ENCODE peak calls at places on chromosome 22, in ten cellular contexts. One of them, this sample, is unnamed.

GRCh38 chr22:22941831-22942510 is 54.4 kb downstream of the IGLL5 start:
- DNase-seq in spleen: peak
- DNase-seq in esophagus squamous epithelium: no peak
- DNase-seq in A549: no peak
- DNase-seq in prostate gland: no peak
- DNase-seq in transverse colon: peak
- DNase-seq in Peyer's patch: peak
- DNase-seq in H1: peak
- DNase-seq in heart left ventricle: no peak
- DNase-seq in GM12891: no peak
- DNase-seq in this sample: peak

GRCh38 chr22:24803064-24803542 is 2.9 kb upstream of the SGSM1 start:
- DNase-seq in esophagus squamous epithelium: no peak
- DNase-seq in A549: peak
- DNase-seq in heart left ventricle: peak
- DNase-seq in H1: peak
- DNase-seq in spleen: no peak
- DNase-seq in transverse colon: peak
- DNase-seq in GM12891: peak
- DNase-seq in prostate gland: no peak
- DNase-seq in Peyer's patch: peak
- DNase-seq in this sample: no peak

GRCh38 chr22:25146311-25146710 is 53.3 kb upstream of the CRYBB3 start:
- DNase-seq in GM12891: no peak
- DNase-seq in Peyer's patch: no peak
- DNase-seq in A549: no peak
- DNase-seq in prostate gland: no peak
- DNase-seq in esophagus squamous epithelium: no peak
- DNase-seq in heart left ventricle: no peak
- DNase-seq in spleen: no peak
- DNase-seq in H1: no peak
- DNase-seq in transverse colon: no peak
- DNase-seq in this sample: no peak

GRCh38 chr22:21041937-21042336 is 3.8 kb upstream of the LRRC74B start:
- DNase-seq in GM12891: no peak
- DNase-seq in spleen: no peak
- DNase-seq in H1: no peak
- DNase-seq in A549: no peak
- DNase-seq in transverse colon: no peak
- DNase-seq in Peyer's patch: no peak
- DNase-seq in heart left ventricle: peak
- DNase-seq in prostate gland: no peak
- DNase-seq in esophagus squamous epithelium: no peak
- DNase-seq in this sample: no peak

GRCh38 chr22:49903322-49904039 is 14.8 kb downstream of the ALG12 start:
- DNase-seq in H1: no peak
- DNase-seq in prostate gland: no peak
- DNase-seq in A549: no peak
- DNase-seq in spleen: peak
- DNase-seq in heart left ventricle: no peak
- DNase-seq in esophagus squamous epithelium: no peak
- DNase-seq in Peyer's patch: no peak
- DNase-seq in transverse colon: no peak
- DNase-seq in GM12891: no peak
- DNase-seq in this sample: no peak

GRCh38 chr22:21082248-21082647 is 36.5 kb downstream of the LRRC74B start:
- DNase-seq in spleen: no peak
- DNase-seq in esophagus squamous epithelium: no peak
- DNase-seq in prostate gland: no peak
- DNase-seq in A549: no peak
- DNase-seq in GM12891: no peak
- DNase-seq in H1: no peak
- DNase-seq in Peyer's patch: no peak
- DNase-seq in heart left ventricle: no peak
- DNase-seq in transverse colon: no peak
- DNase-seq in this sample: no peak

GRCh38 chr22:17965538-17966402 is 58.6 kb downstream of the MICAL3 start:
- DNase-seq in GM12891: no peak
- DNase-seq in heart left ventricle: no peak
- DNase-seq in esophagus squamous epithelium: no peak
- DNase-seq in Peyer's patch: no peak
- DNase-seq in spleen: peak
- DNase-seq in H1: no peak
- DNase-seq in prostate gland: no peak
- DNase-seq in A549: no peak
- DNase-seq in transverse colon: no peak
- DNase-seq in this sample: no peak

GRCh38 chr22:27724706-27725105 is 76.8 kb downstream of the MN1 start:
- DNase-seq in H1: no peak
- DNase-seq in A549: no peak
- DNase-seq in heart left ventricle: no peak
- DNase-seq in spleen: no peak
- DNase-seq in prostate gland: no peak
- DNase-seq in GM12891: no peak
- DNase-seq in esophagus squamous epithelium: no peak
- DNase-seq in transverse colon: no peak
- DNase-seq in Peyer's patch: no peak
- DNase-seq in this sample: no peak

GRCh38 chr22:48489551-48490512 is 1337.8 kb downstream of the BRD1 start:
- DNase-seq in heart left ventricle: no peak
- DNase-seq in transverse colon: no peak
- DNase-seq in prostate gland: no peak
- DNase-seq in Peyer's patch: no peak
- DNase-seq in A549: no peak
- DNase-seq in spleen: peak
- DNase-seq in esophagus squamous epithelium: no peak
- DNase-seq in H1: peak
- DNase-seq in GM12891: no peak
- DNase-seq in this sample: no peak

GRCh38 chr22:25359601-25360261 is 140.3 kb downstream of the CRYBB2 start:
- DNase-seq in H1: no peak
- DNase-seq in esophagus squamous epithelium: no peak
- DNase-seq in spleen: peak
- DNase-seq in A549: no peak
- DNase-seq in prostate gland: no peak
- DNase-seq in transverse colon: no peak
- DNase-seq in heart left ventricle: no peak
- DNase-seq in GM12891: no peak
- DNase-seq in Peyer's patch: no peak
- DNase-seq in this sample: no peak

GRCh38 chr22:45543243-45543642 is 40.6 kb downstream of the FBLN1 start:
- DNase-seq in H1: no peak
- DNase-seq in prostate gland: no peak
- DNase-seq in spleen: no peak
- DNase-seq in transverse colon: no peak
- DNase-seq in esophagus squamous epithelium: no peak
- DNase-seq in Peyer's patch: no peak
- DNase-seq in GM12891: no peak
- DNase-seq in heart left ventricle: no peak
- DNase-seq in A549: no peak
- DNase-seq in this sample: no peak

GRCh38 chr22:50190182-50190951 is 4.7 kb downstream of the TRABD start:
- DNase-seq in Peyer's patch: peak
- DNase-seq in transverse colon: peak
- DNase-seq in esophagus squamous epithelium: peak
- DNase-seq in GM12891: peak
- DNase-seq in prostate gland: peak
- DNase-seq in spleen: peak
- DNase-seq in A549: peak
- DNase-seq in H1: peak
- DNase-seq in heart left ventricle: peak
- DNase-seq in this sample: peak

GRCh38 chr22:21568207-21569075 is 927 bp downstream of the UBE2L3 start:
- DNase-seq in H1: no peak
- DNase-seq in transverse colon: peak
- DNase-seq in GM12891: no peak
- DNase-seq in Peyer's patch: no peak
- DNase-seq in prostate gland: peak
- DNase-seq in A549: peak
- DNase-seq in esophagus squamous epithelium: no peak
- DNase-seq in spleen: peak
- DNase-seq in heart left ventricle: no peak
- DNase-seq in this sample: no peak

GRCh38 chr22:23289851-23290724 is 109.8 kb downstream of the BCR start:
- DNase-seq in Peyer's patch: peak
- DNase-seq in transverse colon: peak
- DNase-seq in esophagus squamous epithelium: no peak
- DNase-seq in A549: peak
- DNase-seq in GM12891: peak
- DNase-seq in H1: peak
- DNase-seq in spleen: no peak
- DNase-seq in heart left ventricle: peak
- DNase-seq in prostate gland: no peak
- DNase-seq in this sample: no peak

GRCh38 chr22:39634530-39635399 is 64.2 kb downstream of the CACNA1I start:
- DNase-seq in spleen: no peak
- DNase-seq in esophagus squamous epithelium: no peak
- DNase-seq in heart left ventricle: no peak
- DNase-seq in Peyer's patch: no peak
- DNase-seq in A549: peak
- DNase-seq in GM12891: no peak
- DNase-seq in transverse colon: peak
- DNase-seq in prostate gland: peak
- DNase-seq in H1: no peak
- DNase-seq in this sample: no peak

GRCh38 chr22:41034741-41035140 is 57.7 kb upstream of the EP300 start:
- DNase-seq in A549: no peak
- DNase-seq in transverse colon: no peak
- DNase-seq in prostate gland: no peak
- DNase-seq in H1: no peak
- DNase-seq in Peyer's patch: no peak
- DNase-seq in spleen: no peak
- DNase-seq in esophagus squamous epithelium: no peak
- DNase-seq in GM12891: no peak
- DNase-seq in heart left ventricle: no peak
- DNase-seq in this sample: no peak

GRCh38 chr22:34001701-34002466 is 81.6 kb upstream of the LARGE1 start:
- DNase-seq in H1: no peak
- DNase-seq in esophagus squamous epithelium: no peak
- DNase-seq in heart left ventricle: no peak
- DNase-seq in A549: no peak
- DNase-seq in transverse colon: no peak
- DNase-seq in GM12891: no peak
- DNase-seq in prostate gland: no peak
- DNase-seq in Peyer's patch: no peak
- DNase-seq in spleen: no peak
- DNase-seq in this sample: no peak

DNA sequence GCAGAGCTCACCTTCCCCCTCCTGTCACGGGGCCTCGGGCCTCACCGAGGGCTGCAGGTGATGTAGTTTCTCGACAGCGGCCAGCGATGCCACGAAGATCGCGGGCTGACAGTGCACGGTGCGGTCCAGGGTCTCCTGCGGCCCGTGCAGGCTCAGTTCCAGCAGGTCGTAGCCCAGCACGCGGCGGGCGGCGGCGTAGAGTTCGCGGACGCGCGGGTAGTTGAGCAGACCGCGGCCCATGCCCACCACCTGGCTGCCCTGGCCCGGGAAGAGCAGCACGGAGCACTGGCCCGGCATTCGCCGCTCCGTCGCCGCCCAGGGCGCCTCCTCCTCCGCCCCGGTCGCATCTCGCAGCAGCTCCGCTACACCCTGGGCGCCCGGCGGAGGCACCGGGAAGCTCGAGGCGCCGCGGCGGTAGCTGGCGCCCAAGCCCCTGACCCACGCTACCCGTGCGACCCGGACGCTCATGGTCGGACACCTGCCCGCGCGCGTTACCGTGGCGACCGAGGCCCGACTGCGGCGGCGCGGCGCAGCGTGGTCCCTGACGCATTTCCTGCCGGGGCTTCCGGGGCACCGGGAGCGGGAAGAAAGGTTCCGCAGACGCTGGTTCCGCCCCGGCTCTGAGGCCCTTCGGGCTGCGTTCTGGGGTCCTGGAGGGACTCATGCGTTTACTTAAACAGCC is at the start of gene MCAT:
- DNase-seq in H1: peak
- DNase-seq in esophagus squamous epithelium: no peak
- DNase-seq in A549: peak
- DNase-seq in GM12891: peak
- DNase-seq in spleen: peak
- DNase-seq in Peyer's patch: peak
- DNase-seq in heart left ventricle: peak
- DNase-seq in transverse colon: peak
- DNase-seq in prostate gland: peak
- DNase-seq in this sample: no peak
- TF ChIP-seq POLR2A in H1: no peak
- TF ChIP-seq POLR2A in esophagus squamous epithelium: no peak
- TF ChIP-seq POLR2A in A549: peak
- TF ChIP-seq POLR2A in GM12891: peak
- TF ChIP-seq POLR2A in spleen: no peak
- TF ChIP-seq POLR2A in Peyer's patch: peak
- TF ChIP-seq POLR2A in heart left ventricle: no peak
- TF ChIP-seq POLR2A in transverse colon: peak
- TF ChIP-seq POLR2A in prostate gland: peak
- TF ChIP-seq POLR2A in this sample: no peak

GRCh38 chr22:29230916-29231875 is 25.5 kb downstream of the EMID1 start:
- DNase-seq in spleen: peak
- DNase-seq in transverse colon: no peak
- DNase-seq in H1: no peak
- DNase-seq in A549: no peak
- DNase-seq in Peyer's patch: no peak
- DNase-seq in GM12891: peak
- DNase-seq in prostate gland: no peak
- DNase-seq in esophagus squamous epithelium: no peak
- DNase-seq in heart left ventricle: no peak
- DNase-seq in this sample: no peak
- TF ChIP-seq POLR2A in spleen: no peak
- TF ChIP-seq POLR2A in transverse colon: no peak
- TF ChIP-seq POLR2A in H1: no peak
- TF ChIP-seq POLR2A in A549: no peak
- TF ChIP-seq POLR2A in Peyer's patch: no peak
- TF ChIP-seq POLR2A in GM12891: no peak
- TF ChIP-seq POLR2A in prostate gland: no peak
- TF ChIP-seq POLR2A in esophagus squamous epithelium: no peak
- TF ChIP-seq POLR2A in heart left ventricle: no peak
- TF ChIP-seq POLR2A in this sample: no peak

DNA sequence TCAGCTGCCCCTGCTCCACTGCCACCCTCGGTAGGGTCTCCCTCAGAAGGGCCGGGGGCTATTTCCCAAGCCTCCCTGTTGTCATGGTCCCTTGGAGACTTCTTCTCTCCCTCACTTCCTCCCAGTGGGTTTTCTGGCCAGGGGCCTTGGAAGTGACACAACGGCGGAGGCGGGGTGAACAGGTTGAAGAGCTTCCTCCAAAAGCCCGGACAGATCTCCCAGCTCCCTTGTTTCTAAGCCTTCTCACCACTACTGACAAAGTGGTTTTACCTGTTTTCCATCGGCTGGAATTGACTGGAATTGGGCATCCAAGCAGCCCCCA is 14.5 kb downstream of the MYH9 start:
- DNase-seq in transverse colon: no peak
- DNase-seq in heart left ventricle: peak
- DNase-seq in H1: no peak
- DNase-seq in GM12891: no peak
- DNase-seq in esophagus squamous epithelium: no peak
- DNase-seq in prostate gland: peak
- DNase-seq in spleen: peak
- DNase-seq in A549: no peak
- DNase-seq in Peyer's patch: no peak
- DNase-seq in this sample: no peak
- TF ChIP-seq POLR2A in transverse colon: no peak
- TF ChIP-seq POLR2A in heart left ventricle: no peak
- TF ChIP-seq POLR2A in H1: no peak
- TF ChIP-seq POLR2A in GM12891: no peak
- TF ChIP-seq POLR2A in esophagus squamous epithelium: no peak
- TF ChIP-seq POLR2A in prostate gland: no peak
- TF ChIP-seq POLR2A in spleen: no peak
- TF ChIP-seq POLR2A in A549: no peak
- TF ChIP-seq POLR2A in Peyer's patch: no peak
- TF ChIP-seq POLR2A in this sample: no peak

GRCh38 chr22:36506637-36507517 is at the start of gene FOXRED2:
- DNase-seq in spleen: peak
- DNase-seq in A549: peak
- DNase-seq in heart left ventricle: peak
- DNase-seq in transverse colon: peak
- DNase-seq in prostate gland: peak
- DNase-seq in H1: peak
- DNase-seq in esophagus squamous epithelium: peak
- DNase-seq in Peyer's patch: peak
- DNase-seq in GM12891: peak
- DNase-seq in this sample: peak
- TF ChIP-seq POLR2A in spleen: no peak
- TF ChIP-seq POLR2A in A549: peak
- TF ChIP-seq POLR2A in heart left ventricle: no peak
- TF ChIP-seq POLR2A in transverse colon: peak
- TF ChIP-seq POLR2A in prostate gland: peak
- TF ChIP-seq POLR2A in H1: no peak
- TF ChIP-seq POLR2A in esophagus squamous epithelium: peak
- TF ChIP-seq POLR2A in Peyer's patch: peak
- TF ChIP-seq POLR2A in GM12891: peak
- TF ChIP-seq POLR2A in this sample: no peak